ENCODE peak calls at places on chromosomes 16 and 17, in seven cellular contexts. One of them, this sample, is unnamed.

GRCh38 chr16:29645699-29646187 is 17.3 kb upstream of the SPN start:
- DNase-seq in heart right ventricle: no peak
- DNase-seq in AG04450: no peak
- DNase-seq in body of pancreas: no peak
- DNase-seq in Panc1: no peak
- DNase-seq in brain microvascular endothelial cell: no peak
- DNase-seq in astrocyte of the spinal cord: peak
- DNase-seq in this sample: no peak

GRCh38 chr16:88385831-88386815 is 3.4 kb downstream of the ZNF469 start:
- DNase-seq in heart right ventricle: no peak
- DNase-seq in AG04450: no peak
- DNase-seq in body of pancreas: no peak
- DNase-seq in Panc1: no peak
- DNase-seq in brain microvascular endothelial cell: no peak
- DNase-seq in astrocyte of the spinal cord: no peak
- DNase-seq in this sample: no peak

GRCh38 chr16:64900029-64900428 is 221.8 kb downstream of the CDH11 start:
- DNase-seq in heart right ventricle: no peak
- DNase-seq in AG04450: no peak
- DNase-seq in body of pancreas: no peak
- DNase-seq in Panc1: no peak
- DNase-seq in brain microvascular endothelial cell: no peak
- DNase-seq in astrocyte of the spinal cord: no peak
- DNase-seq in this sample: no peak

GRCh38 chr17:3974980-3975379 is 10.7 kb upstream of the ATP2A3 start:
- DNase-seq in heart right ventricle: no peak
- DNase-seq in AG04450: no peak
- DNase-seq in body of pancreas: no peak
- DNase-seq in Panc1: no peak
- DNase-seq in brain microvascular endothelial cell: no peak
- DNase-seq in astrocyte of the spinal cord: no peak
- DNase-seq in this sample: no peak

GRCh38 chr17:81230043-81230820 is 7.5 kb upstream of the CEP131 start:
- DNase-seq in heart right ventricle: no peak
- DNase-seq in AG04450: no peak
- DNase-seq in body of pancreas: no peak
- DNase-seq in Panc1: no peak
- DNase-seq in brain microvascular endothelial cell: no peak
- DNase-seq in astrocyte of the spinal cord: no peak
- DNase-seq in this sample: no peak

GRCh38 chr17:59761385-59762021 is 54.0 kb downstream of the VMP1 start:
- DNase-seq in heart right ventricle: no peak
- DNase-seq in AG04450: peak
- DNase-seq in body of pancreas: no peak
- DNase-seq in Panc1: no peak
- DNase-seq in brain microvascular endothelial cell: peak
- DNase-seq in astrocyte of the spinal cord: peak
- DNase-seq in this sample: peak

GRCh38 chr16:85785927-85786326 is 13.4 kb downstream of the EMC8 start:
- DNase-seq in heart right ventricle: no peak
- DNase-seq in AG04450: no peak
- DNase-seq in body of pancreas: no peak
- DNase-seq in Panc1: no peak
- DNase-seq in brain microvascular endothelial cell: no peak
- DNase-seq in astrocyte of the spinal cord: no peak
- DNase-seq in this sample: no peak

GRCh38 chr16:27665881-27666280 is 115.9 kb downstream of the KATNIP start:
- DNase-seq in heart right ventricle: no peak
- DNase-seq in AG04450: no peak
- DNase-seq in body of pancreas: no peak
- DNase-seq in Panc1: no peak
- DNase-seq in brain microvascular endothelial cell: no peak
- DNase-seq in astrocyte of the spinal cord: no peak
- DNase-seq in this sample: peak

GRCh38 chr16:82037666-82038065 is 2.6 kb downstream of the HSD17B2 start:
- DNase-seq in heart right ventricle: no peak
- DNase-seq in AG04450: peak
- DNase-seq in body of pancreas: no peak
- DNase-seq in Panc1: no peak
- DNase-seq in brain microvascular endothelial cell: peak
- DNase-seq in astrocyte of the spinal cord: no peak
- DNase-seq in this sample: peak

GRCh38 chr17:1180958-1181768 is 1.4 kb upstream of the ABR start:
- DNase-seq in heart right ventricle: no peak
- DNase-seq in AG04450: no peak
- DNase-seq in body of pancreas: no peak
- DNase-seq in Panc1: no peak
- DNase-seq in brain microvascular endothelial cell: no peak
- DNase-seq in astrocyte of the spinal cord: no peak
- DNase-seq in this sample: no peak

GRCh38 chr17:16283705-16284104 is 66.7 kb downstream of the PIGL start:
- DNase-seq in heart right ventricle: no peak
- DNase-seq in AG04450: no peak
- DNase-seq in body of pancreas: no peak
- DNase-seq in Panc1: no peak
- DNase-seq in brain microvascular endothelial cell: peak
- DNase-seq in astrocyte of the spinal cord: peak
- DNase-seq in this sample: peak

GRCh38 chr16:13643412-13643811 is 276.5 kb upstream of the ERCC4 start:
- DNase-seq in heart right ventricle: no peak
- DNase-seq in AG04450: no peak
- DNase-seq in body of pancreas: no peak
- DNase-seq in Panc1: no peak
- DNase-seq in brain microvascular endothelial cell: no peak
- DNase-seq in astrocyte of the spinal cord: no peak
- DNase-seq in this sample: no peak

GRCh38 chr17:16417896-16418683 is 2.7 kb downstream of the TRPV2 start:
- DNase-seq in heart right ventricle: no peak
- DNase-seq in AG04450: no peak
- DNase-seq in body of pancreas: no peak
- DNase-seq in Panc1: no peak
- DNase-seq in brain microvascular endothelial cell: no peak
- DNase-seq in astrocyte of the spinal cord: no peak
- DNase-seq in this sample: peak

GRCh38 chr16:10170016-10170415 is 12.2 kb downstream of the GRIN2A start:
- DNase-seq in heart right ventricle: no peak
- DNase-seq in AG04450: no peak
- DNase-seq in body of pancreas: no peak
- DNase-seq in Panc1: no peak
- DNase-seq in brain microvascular endothelial cell: no peak
- DNase-seq in astrocyte of the spinal cord: peak
- DNase-seq in this sample: peak

GRCh38 chr16:19696312-19696711 is 21.7 kb downstream of the KNOP1 start:
- DNase-seq in heart right ventricle: peak
- DNase-seq in AG04450: peak
- DNase-seq in body of pancreas: peak
- DNase-seq in Panc1: peak
- DNase-seq in brain microvascular endothelial cell: peak
- DNase-seq in astrocyte of the spinal cord: peak
- DNase-seq in this sample: peak

GRCh38 chr16:50267151-50267631 is 840 bp downstream of the ADCY7 start:
- DNase-seq in heart right ventricle: no peak
- DNase-seq in AG04450: no peak
- DNase-seq in body of pancreas: no peak
- DNase-seq in Panc1: no peak
- DNase-seq in brain microvascular endothelial cell: no peak
- DNase-seq in astrocyte of the spinal cord: no peak
- DNase-seq in this sample: no peak

GRCh38 chr17:30363715-30364202 is 15.0 kb upstream of the CPD start:
- DNase-seq in heart right ventricle: no peak
- DNase-seq in AG04450: peak
- DNase-seq in body of pancreas: peak
- DNase-seq in Panc1: peak
- DNase-seq in brain microvascular endothelial cell: no peak
- DNase-seq in astrocyte of the spinal cord: no peak
- DNase-seq in this sample: no peak

GRCh38 chr17:75289832-75290337 is 652 bp upstream of the SLC25A19 start:
- DNase-seq in heart right ventricle: peak
- DNase-seq in AG04450: no peak
- DNase-seq in body of pancreas: peak
- DNase-seq in Panc1: peak
- DNase-seq in brain microvascular endothelial cell: peak
- DNase-seq in astrocyte of the spinal cord: peak
- DNase-seq in this sample: no peak

GRCh38 chr17:1764274-1764673 is 2.4 kb downstream of the SERPINF1 start:
- DNase-seq in heart right ventricle: peak
- DNase-seq in AG04450: peak
- DNase-seq in body of pancreas: peak
- DNase-seq in Panc1: no peak
- DNase-seq in brain microvascular endothelial cell: peak
- DNase-seq in astrocyte of the spinal cord: peak
- DNase-seq in this sample: peak

GRCh38 chr17:1752425-1752941 is 9.4 kb upstream of the SERPINF1 start:
- DNase-seq in heart right ventricle: no peak
- DNase-seq in AG04450: no peak
- DNase-seq in body of pancreas: peak
- DNase-seq in Panc1: no peak
- DNase-seq in brain microvascular endothelial cell: no peak
- DNase-seq in astrocyte of the spinal cord: no peak
- DNase-seq in this sample: no peak

GRCh38 chr17:22464041-22464440 is 771.7 kb downstream of the KCNJ18 start:
- DNase-seq in heart right ventricle: no peak
- DNase-seq in AG04450: no peak
- DNase-seq in body of pancreas: no peak
- DNase-seq in Panc1: no peak
- DNase-seq in brain microvascular endothelial cell: no peak
- DNase-seq in astrocyte of the spinal cord: no peak
- DNase-seq in this sample: no peak

GRCh38 chr16:8852534-8852933 is 16.3 kb downstream of the CARHSP1 start:
- DNase-seq in heart right ventricle: no peak
- DNase-seq in AG04450: no peak
- DNase-seq in body of pancreas: no peak
- DNase-seq in Panc1: no peak
- DNase-seq in brain microvascular endothelial cell: no peak
- DNase-seq in astrocyte of the spinal cord: no peak
- DNase-seq in this sample: no peak

GRCh38 chr17:74176546-74177001 is 26.9 kb upstream of the RPL38 start:
- DNase-seq in heart right ventricle: peak
- DNase-seq in AG04450: no peak
- DNase-seq in body of pancreas: peak
- DNase-seq in Panc1: no peak
- DNase-seq in brain microvascular endothelial cell: peak
- DNase-seq in astrocyte of the spinal cord: peak
- DNase-seq in this sample: peak

GRCh38 chr16:11955713-11956123 is 9.3 kb upstream of the TNFRSF17 start:
- DNase-seq in heart right ventricle: no peak
- DNase-seq in AG04450: peak
- DNase-seq in body of pancreas: no peak
- DNase-seq in Panc1: no peak
- DNase-seq in brain microvascular endothelial cell: peak
- DNase-seq in astrocyte of the spinal cord: peak
- DNase-seq in this sample: peak

GRCh38 chr17:34913001-34913400 is 48.3 kb downstream of the CCT6B start:
- DNase-seq in heart right ventricle: no peak
- DNase-seq in AG04450: no peak
- DNase-seq in body of pancreas: no peak
- DNase-seq in Panc1: no peak
- DNase-seq in brain microvascular endothelial cell: no peak
- DNase-seq in astrocyte of the spinal cord: no peak
- DNase-seq in this sample: no peak

GRCh38 chr17:5797447-5797846 is 213.1 kb upstream of the NLRP1 start:
- DNase-seq in heart right ventricle: no peak
- DNase-seq in AG04450: no peak
- DNase-seq in body of pancreas: no peak
- DNase-seq in Panc1: no peak
- DNase-seq in brain microvascular endothelial cell: no peak
- DNase-seq in astrocyte of the spinal cord: no peak
- DNase-seq in this sample: no peak

GRCh38 chr17:81417049-81417878 is 22.0 kb downstream of the BAHCC1 start:
- DNase-seq in heart right ventricle: no peak
- DNase-seq in AG04450: no peak
- DNase-seq in body of pancreas: no peak
- DNase-seq in Panc1: no peak
- DNase-seq in brain microvascular endothelial cell: no peak
- DNase-seq in astrocyte of the spinal cord: peak
- DNase-seq in this sample: peak

GRCh38 chr16:74695450-74696422 is 4.9 kb downstream of the MLKL start:
- DNase-seq in heart right ventricle: peak
- DNase-seq in AG04450: peak
- DNase-seq in body of pancreas: peak
- DNase-seq in Panc1: peak
- DNase-seq in brain microvascular endothelial cell: peak
- DNase-seq in astrocyte of the spinal cord: peak
- DNase-seq in this sample: peak

GRCh38 chr16:74698220-74698619 is 2.4 kb downstream of the MLKL start:
- DNase-seq in heart right ventricle: no peak
- DNase-seq in AG04450: no peak
- DNase-seq in body of pancreas: no peak
- DNase-seq in Panc1: no peak
- DNase-seq in brain microvascular endothelial cell: no peak
- DNase-seq in astrocyte of the spinal cord: no peak
- DNase-seq in this sample: no peak

GRCh38 chr16:74700206-74701040 is at the start of gene MLKL:
- DNase-seq in heart right ventricle: peak
- DNase-seq in AG04450: no peak
- DNase-seq in body of pancreas: peak
- DNase-seq in Panc1: no peak
- DNase-seq in brain microvascular endothelial cell: peak
- DNase-seq in astrocyte of the spinal cord: no peak
- DNase-seq in this sample: peak

GRCh38 chr16:74699666-74700065 is 996 bp downstream of the MLKL start:
- DNase-seq in heart right ventricle: no peak
- DNase-seq in AG04450: no peak
- DNase-seq in body of pancreas: no peak
- DNase-seq in Panc1: no peak
- DNase-seq in brain microvascular endothelial cell: no peak
- DNase-seq in astrocyte of the spinal cord: no peak
- DNase-seq in this sample: no peak
- H3K4me3 ChIP-seq in heart right ventricle: peak
- H3K4me3 ChIP-seq in AG04450: peak
- H3K4me3 ChIP-seq in body of pancreas: no peak
- H3K4me3 ChIP-seq in Panc1: peak
- H3K4me3 ChIP-seq in brain microvascular endothelial cell: peak
- H3K4me3 ChIP-seq in astrocyte of the spinal cord: peak
- H3K4me3 ChIP-seq in this sample: peak

GRCh38 chr17:48391460-48391859 is 38.6 kb downstream of the SKAP1 start:
- DNase-seq in heart right ventricle: no peak
- DNase-seq in AG04450: no peak
- DNase-seq in body of pancreas: no peak
- DNase-seq in Panc1: no peak
- DNase-seq in brain microvascular endothelial cell: no peak
- DNase-seq in astrocyte of the spinal cord: no peak
- DNase-seq in this sample: no peak
- H3K4me3 ChIP-seq in heart right ventricle: no peak
- H3K4me3 ChIP-seq in AG04450: no peak
- H3K4me3 ChIP-seq in body of pancreas: no peak
- H3K4me3 ChIP-seq in Panc1: no peak
- H3K4me3 ChIP-seq in brain microvascular endothelial cell: no peak
- H3K4me3 ChIP-seq in astrocyte of the spinal cord: no peak
- H3K4me3 ChIP-seq in this sample: no peak

GRCh38 chr16:87216148-87216823 is 100.9 kb downstream of the C16orf95 start:
- DNase-seq in heart right ventricle: no peak
- DNase-seq in AG04450: no peak
- DNase-seq in body of pancreas: no peak
- DNase-seq in Panc1: no peak
- DNase-seq in brain microvascular endothelial cell: no peak
- DNase-seq in astrocyte of the spinal cord: no peak
- DNase-seq in this sample: no peak
- H3K4me3 ChIP-seq in heart right ventricle: no peak
- H3K4me3 ChIP-seq in AG04450: no peak
- H3K4me3 ChIP-seq in body of pancreas: no peak
- H3K4me3 ChIP-seq in Panc1: no peak
- H3K4me3 ChIP-seq in brain microvascular endothelial cell: peak
- H3K4me3 ChIP-seq in astrocyte of the spinal cord: no peak
- H3K4me3 ChIP-seq in this sample: no peak

GRCh38 chr17:40810505-40810904 is 10.7 kb upstream of the KRT28 start:
- DNase-seq in heart right ventricle: no peak
- DNase-seq in AG04450: peak
- DNase-seq in body of pancreas: no peak
- DNase-seq in Panc1: no peak
- DNase-seq in brain microvascular endothelial cell: no peak
- DNase-seq in astrocyte of the spinal cord: peak
- DNase-seq in this sample: no peak
- H3K4me3 ChIP-seq in heart right ventricle: no peak
- H3K4me3 ChIP-seq in AG04450: no peak
- H3K4me3 ChIP-seq in body of pancreas: no peak
- H3K4me3 ChIP-seq in Panc1: no peak
- H3K4me3 ChIP-seq in brain microvascular endothelial cell: no peak
- H3K4me3 ChIP-seq in astrocyte of the spinal cord: no peak
- H3K4me3 ChIP-seq in this sample: no peak